ENCODE peak calls at places on chromosomes 4 and X, in ten cellular contexts. B is dorsolateral prefrontal cortex, L is upper lobe of right lung, M is MM.1S, C is kidney, E is GM12865, R is A673, U is K562, W is tibial nerve, Z is mucosa of descending colon. J is an unnamed sample.

GRCh38 chrX:139554991-139555675 is 24.6 kb downstream of the F9 start:
- DNase-seq in B (no peak), L (no peak), M (no peak), C (peak), E (no peak), R (no peak), U (no peak), W (no peak), Z (no peak), J (no peak)

GRCh38 chrX:109826954-109827708 is 94.1 kb upstream of the ACSL4 start:
- DNase-seq in B (no peak), L (no peak), M (no peak), C (no peak), E (no peak), R (no peak), U (no peak), W (no peak), Z (no peak), J (no peak)

GRCh38 chrX:150844016-150844415 is 54.5 kb downstream of the CD99L2 start:
- DNase-seq in B (no peak), L (no peak), M (no peak), C (no peak), E (no peak), R (no peak), U (no peak), W (no peak), Z (no peak), J (no peak)

GRCh38 chrX:11398785-11399184 is 105.6 kb downstream of the AMELX start:
- DNase-seq in B (no peak), L (no peak), M (no peak), C (no peak), E (no peak), R (no peak), U (no peak), W (no peak), Z (no peak), J (no peak)

GRCh38 chrX:119252716-119253115 is 16.6 kb downstream of the PGRMC1 start:
- DNase-seq in B (no peak), L (no peak), M (no peak), C (no peak), E (no peak), R (no peak), U (no peak), W (no peak), Z (no peak), J (no peak)

GRCh38 chr4:65646136-65646535 is 24.2 kb downstream of the EPHA5 start:
- DNase-seq in B (no peak), L (no peak), M (no peak), C (no peak), E (no peak), R (no peak), U (no peak), W (no peak), Z (no peak), J (no peak)

GRCh38 chr4:41815478-41815877 is 67.0 kb upstream of the PHOX2B start:
- DNase-seq in B (no peak), L (no peak), M (no peak), C (no peak), E (peak), R (no peak), U (no peak), W (no peak), Z (no peak), J (no peak)

GRCh38 chr4:26861434-26862186 is 969 bp downstream of the STIM2 start:
- DNase-seq in B (peak), L (peak), M (peak), C (peak), E (peak), R (peak), U (peak), W (peak), Z (peak), J (peak)

GRCh38 chr4:40331092-40331824 is 3.9 kb upstream of the CHRNA9 start:
- DNase-seq in B (no peak), L (no peak), M (no peak), C (no peak), E (no peak), R (peak), U (no peak), W (no peak), Z (no peak), J (no peak)

GRCh38 chrX:105999294-105999693 is 39.2 kb downstream of the SERPINA7 start:
- DNase-seq in B (no peak), L (no peak), M (no peak), C (no peak), E (no peak), R (no peak), U (no peak), W (no peak), Z (no peak), J (no peak)

GRCh38 chr4:76981649-76982048 is 32.1 kb downstream of the SEPTIN11 start:
- DNase-seq in B (no peak), L (no peak), M (no peak), C (no peak), E (no peak), R (no peak), U (no peak), W (no peak), Z (no peak), J (no peak)

GRCh38 chrX:85906399-85906798 is 141.0 kb downstream of the CHM start:
- DNase-seq in B (no peak), L (no peak), M (no peak), C (no peak), E (no peak), R (no peak), U (no peak), W (no peak), Z (no peak), J (no peak)

GRCh38 chr4:78940752-78941151 is 1.5 kb upstream of the PAQR3 start:
- DNase-seq in B (no peak), L (no peak), M (no peak), C (no peak), E (peak), R (no peak), U (no peak), W (no peak), Z (no peak), J (no peak)

GRCh38 chr4:141102367-141102766 is 30.9 kb downstream of the RNF150 start:
- DNase-seq in B (no peak), L (no peak), M (no peak), C (no peak), E (no peak), R (no peak), U (no peak), W (no peak), Z (no peak), J (no peak)

GRCh38 chr4:39305902-39306677 is 60.1 kb downstream of the RFC1 start:
- DNase-seq in B (no peak), L (no peak), M (no peak), C (no peak), E (no peak), R (peak), U (peak), W (no peak), Z (no peak), J (no peak)

GRCh38 chr4:1207603-1208265 is 35.4 kb upstream of the SPON2 start:
- DNase-seq in B (peak), L (peak), M (no peak), C (peak), E (no peak), R (no peak), U (no peak), W (no peak), Z (peak), J (no peak)

GRCh38 chr4:89134775-89135319 is 23.5 kb downstream of the TIGD2 start:
- DNase-seq in B (no peak), L (no peak), M (no peak), C (no peak), E (no peak), R (peak), U (no peak), W (peak), Z (no peak), J (no peak)

GRCh38 chr4:54542119-54542438 is 115.7 kb upstream of the KIT start:
- DNase-seq in B (no peak), L (no peak), M (no peak), C (no peak), E (no peak), R (no peak), U (no peak), W (no peak), Z (no peak), J (no peak)

GRCh38 chr4:82811838-82812672 is 13.5 kb upstream of the SCD5 start:
- DNase-seq in B (no peak), L (no peak), M (no peak), C (no peak), E (no peak), R (peak), U (no peak), W (no peak), Z (no peak), J (no peak)

GRCh38 chrX:96685205-96686099 is 810 bp downstream of the DIAPH2 start:
- DNase-seq in B (peak), L (peak), M (peak), C (peak), E (peak), R (peak), U (no peak), W (peak), Z (peak), J (peak)

GRCh38 chr4:35182451-35182850 is 1061.9 kb downstream of the ARAP2 start:
- DNase-seq in B (no peak), L (no peak), M (no peak), C (peak), E (no peak), R (no peak), U (no peak), W (no peak), Z (no peak), J (no peak)
- H3K4me3 ChIP-seq in B (no peak), L (no peak), M (no peak), C (no peak), E (no peak), R (no peak), U (no peak), W (no peak), Z (no peak), J (no peak)

GRCh38 chr4:113404846-113405245 is 355.4 kb downstream of the ANK2 start:
- DNase-seq in B (no peak), L (no peak), M (no peak), C (no peak), E (no peak), R (no peak), U (no peak), W (no peak), Z (no peak), J (no peak)

GRCh38 chr4:113406723-113407016 is 354.9 kb downstream of the CAMK2D start:
- DNase-seq in B (no peak), L (no peak), M (peak), C (no peak), E (no peak), R (no peak), U (no peak), W (no peak), Z (no peak), J (no peak)

GRCh38 chr4:113405874-113406722 is 355.4 kb downstream of the CAMK2D start:
- DNase-seq in B (no peak), L (no peak), M (no peak), C (no peak), E (no peak), R (no peak), U (no peak), W (no peak), Z (no peak), J (no peak)

GRCh38 chr4:113404167-113404571 is 354.7 kb downstream of the ANK2 start:
- DNase-seq in B (no peak), L (no peak), M (no peak), C (no peak), E (no peak), R (no peak), U (no peak), W (no peak), Z (no peak), J (no peak)

GRCh38 chr4:113407409-113407808 is 354.1 kb downstream of the CAMK2D start:
- DNase-seq in B (no peak), L (no peak), M (no peak), C (no peak), E (no peak), R (no peak), U (no peak), W (no peak), Z (no peak), J (peak)
- TF ChIP-seq CTCF in B (no peak), L (no peak), M (no peak), C (no peak), E (no peak), R (no peak), U (no peak), W (no peak), Z (no peak), J (no peak)

GRCh38 chr4:2799444-2799911 is 6.6 kb downstream of the SH3BP2 start:
- DNase-seq in B (no peak), L (peak), M (no peak), C (peak), E (no peak), R (no peak), U (no peak), W (no peak), Z (peak), J (no peak)

GRCh38 chr4:2797545-2798305 is 4.8 kb downstream of the SH3BP2 start:
- DNase-seq in B (no peak), L (peak), M (no peak), C (peak), E (peak), R (no peak), U (no peak), W (no peak), Z (peak), J (no peak)

GRCh38 chr4:2797188-2797544 is 4.3 kb downstream of the SH3BP2 start:
- DNase-seq in B (peak), L (peak), M (no peak), C (peak), E (no peak), R (no peak), U (no peak), W (no peak), Z (peak), J (no peak)

GRCh38 chr4:2799971-2800690 is 7.2 kb downstream of the SH3BP2 start:
- DNase-seq in B (no peak), L (peak), M (no peak), C (peak), E (peak), R (no peak), U (no peak), W (no peak), Z (peak), J (no peak)

DNA sequence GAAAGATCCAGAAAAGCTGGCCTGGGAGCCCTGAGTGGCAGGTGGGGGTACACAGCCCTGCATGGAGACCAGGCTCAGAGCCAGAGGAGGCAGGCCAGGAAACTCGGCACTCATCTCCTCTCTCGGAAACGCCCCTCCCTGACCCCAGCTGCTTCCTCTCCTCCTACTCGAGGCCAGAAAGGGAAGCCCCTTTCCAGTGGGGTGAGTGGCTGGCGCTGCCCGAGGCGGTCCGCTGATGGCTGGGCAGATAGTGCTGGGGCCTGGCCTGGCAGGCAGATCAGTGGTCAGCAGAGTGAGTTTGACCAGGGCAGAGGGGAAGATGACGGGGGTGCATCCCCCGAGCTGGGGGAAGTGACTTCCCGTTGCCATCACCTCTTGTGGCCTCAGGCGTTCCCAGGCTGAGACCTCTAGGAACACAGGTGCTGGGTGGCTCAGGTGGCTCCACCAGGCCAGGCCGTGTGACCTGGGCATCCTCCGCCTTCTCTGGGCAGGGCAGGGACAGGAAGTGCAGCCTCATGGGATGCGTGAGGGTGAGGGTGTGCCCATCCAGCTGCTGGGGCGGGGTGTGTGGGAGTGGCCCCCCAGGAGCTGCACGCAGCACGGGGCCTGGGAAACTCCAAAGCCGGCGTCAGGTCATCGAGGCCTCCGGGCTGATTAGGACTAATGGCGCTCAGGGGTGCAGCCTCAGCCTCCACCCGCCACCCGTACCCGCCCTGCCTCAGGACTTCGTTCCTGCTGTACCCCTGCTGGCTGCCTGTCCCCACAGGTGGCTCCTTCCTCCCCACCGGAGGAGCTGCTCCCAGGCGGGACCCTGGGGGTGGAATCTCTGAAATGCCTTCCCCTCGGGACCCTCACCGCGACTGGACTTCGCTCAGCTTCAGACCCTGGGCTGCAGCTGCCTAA is 5.8 kb downstream of the SH3BP2 start:
- DNase-seq in B (no peak), L (peak), M (no peak), C (peak), E (peak), R (no peak), U (peak), W (no peak), Z (peak), J (peak)
- H3K4me3 ChIP-seq in B (peak), L (peak), M (no peak), C (no peak), E (peak), R (no peak), U (no peak), W (peak), Z (no peak), J (no peak)

DNA sequence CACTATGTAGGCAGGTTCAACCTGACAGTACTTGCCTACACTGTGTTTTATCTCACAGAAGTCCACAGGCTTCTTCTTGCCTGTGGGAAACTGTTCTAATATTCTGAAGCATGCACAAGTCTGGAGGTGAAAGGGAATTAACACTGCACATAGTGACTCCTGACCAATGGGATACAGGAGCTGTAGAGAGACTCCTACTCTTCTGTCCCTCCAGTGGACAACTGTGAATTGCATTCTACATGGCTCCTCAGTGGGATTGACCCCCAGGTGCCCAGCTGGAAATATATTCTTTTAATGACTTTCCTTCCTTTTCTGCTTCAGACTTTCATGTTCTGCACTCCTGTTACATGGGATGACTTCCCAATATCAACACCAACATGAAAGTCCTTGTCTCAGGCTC is 8.2 kb upstream of the YIPF6 start:
- DNase-seq in B (no peak), L (no peak), M (no peak), C (no peak), E (peak), R (peak), U (peak), W (no peak), Z (peak), J (no peak)
- TF ChIP-seq CTCF in B (no peak), L (peak), M (no peak), C (peak), E (peak), R (peak), U (peak), W (no peak), Z (no peak), J (peak)